ENCODE peak calls at places on chromosomes 12 and 14, in six cellular contexts. Y is spleen, S is sigmoid colon, P is breast epithelium, D is aorta, R is MM.1S. V is an unnamed sample.

GRCh38 chr12:82608706-82609105 is 78.0 kb upstream of the TMTC2 start:
- DNase-seq in Y (no peak), S (no peak), P (no peak), D (no peak), R (no peak), V (no peak)

GRCh38 chr12:102740157-102741032 is 176.6 kb downstream of the PAH start:
- DNase-seq in Y (no peak), S (no peak), P (no peak), D (no peak), R (peak), V (no peak)

GRCh38 chr14:54893151-54893760 is 9.4 kb downstream of the GCH1 start:
- DNase-seq in Y (no peak), S (no peak), P (no peak), D (no peak), R (no peak), V (no peak)

GRCh38 chr12:19402743-19403400 is 36.4 kb upstream of the AEBP2 start:
- DNase-seq in Y (peak), S (no peak), P (no peak), D (no peak), R (no peak), V (no peak)

GRCh38 chr12:49231881-49232650 is 32.8 kb upstream of the TUBA1C start:
- DNase-seq in Y (no peak), S (no peak), P (no peak), D (no peak), R (no peak), V (no peak)

GRCh38 chr12:69900720-69901131 is 75.7 kb downstream of the MYRFL start:
- DNase-seq in Y (no peak), S (peak), P (peak), D (peak), R (peak), V (no peak)

GRCh38 chr14:73634333-73634833 is 10.4 kb upstream of the DNAL1 start:
- DNase-seq in Y (no peak), S (peak), P (no peak), D (no peak), R (no peak), V (no peak)

GRCh38 chr12:66823857-66824570 is 145.1 kb upstream of the GRIP1 start:
- DNase-seq in Y (no peak), S (no peak), P (peak), D (no peak), R (no peak), V (no peak)

GRCh38 chr12:112998997-112999767 is 20.9 kb downstream of the OAS2 start:
- DNase-seq in Y (peak), S (no peak), P (no peak), D (no peak), R (peak), V (no peak)

GRCh38 chr14:24891987-24892729 is 157.8 kb downstream of the STXBP6 start:
- DNase-seq in Y (no peak), S (no peak), P (no peak), D (no peak), R (no peak), V (no peak)

GRCh38 chr12:11879306-11879705 is 191.4 kb upstream of the BCL2L14 start:
- DNase-seq in Y (no peak), S (no peak), P (no peak), D (no peak), R (no peak), V (no peak)

GRCh38 chr12:12379831-12380730 is 23.2 kb downstream of the BORCS5 start:
- DNase-seq in Y (no peak), S (no peak), P (no peak), D (no peak), R (no peak), V (no peak)

GRCh38 chr14:91223028-91223783 is 21.3 kb downstream of the GPR68 start:
- DNase-seq in Y (no peak), S (no peak), P (no peak), D (no peak), R (no peak), V (no peak)

GRCh38 chr12:3962661-3963483 is 89.7 kb upstream of the PARP11 start:
- DNase-seq in Y (peak), S (no peak), P (no peak), D (no peak), R (no peak), V (no peak)

GRCh38 chr14:99224116-99224910 is 47.7 kb downstream of the BCL11B start:
- DNase-seq in Y (no peak), S (no peak), P (no peak), D (no peak), R (no peak), V (no peak)

GRCh38 chr14:93033039-93033982 is 82.4 kb downstream of the ITPK1 start:
- DNase-seq in Y (peak), S (no peak), P (no peak), D (no peak), R (no peak), V (no peak)

GRCh38 chr14:91484186-91484585 is 25.9 kb downstream of the PPP4R3A start:
- DNase-seq in Y (no peak), S (no peak), P (no peak), D (no peak), R (no peak), V (no peak)

GRCh38 chr14:103698380-103699260 is 16.6 kb downstream of the XRCC3 start:
- DNase-seq in Y (peak), S (no peak), P (peak), D (peak), R (no peak), V (no peak)

GRCh38 chr14:92897922-92898599 is 24.9 kb upstream of the CHGA start:
- DNase-seq in Y (no peak), S (no peak), P (no peak), D (peak), R (no peak), V (no peak)

GRCh38 chr14:99063620-99064225 is 208.3 kb downstream of the BCL11B start:
- DNase-seq in Y (no peak), S (no peak), P (no peak), D (no peak), R (no peak), V (peak)

GRCh38 chr12:111024205-111024794 is 103.9 kb upstream of the MYL2 start:
- DNase-seq in Y (peak), S (peak), P (no peak), D (no peak), R (peak), V (no peak)

GRCh38 chr12:76276499-76277151 is 71.6 kb downstream of the BBS10 start:
- DNase-seq in Y (no peak), S (no peak), P (no peak), D (no peak), R (no peak), V (no peak)

GRCh38 chr14:87343641-87344040 is 649.3 kb downstream of the GALC start:
- DNase-seq in Y (no peak), S (no peak), P (no peak), D (no peak), R (no peak), V (no peak)

GRCh38 chr14:39060818-39061437 is 42.1 kb downstream of the SEC23A start:
- DNase-seq in Y (no peak), S (no peak), P (no peak), D (no peak), R (peak), V (no peak)
- H3K4me3 ChIP-seq in Y (no peak), S (no peak), P (no peak), D (no peak), R (no peak), V (no peak)

GRCh38 chr14:34044373-34044637 is 93.4 kb upstream of the EGLN3 start:
- DNase-seq in Y (no peak), S (no peak), P (no peak), D (no peak), R (no peak), V (no peak)
- H3K27ac ChIP-seq in Y (no peak), S (no peak), P (no peak), D (no peak), R (no peak), V (no peak)

GRCh38 chr12:58414398-58414871 is 473.1 kb downstream of the ATP23 start:
- DNase-seq in Y (no peak), S (no peak), P (no peak), D (no peak), R (no peak), V (no peak)
- H3K4me3 ChIP-seq in Y (no peak), S (no peak), P (no peak), D (no peak), R (no peak), V (no peak)

GRCh38 chr14:70952485-70952884 is 45.2 kb downstream of the PCNX1 start:
- DNase-seq in Y (no peak), S (no peak), P (no peak), D (no peak), R (no peak), V (no peak)

GRCh38 chr14:70956511-70956910 is 49.3 kb downstream of the PCNX1 start:
- DNase-seq in Y (no peak), S (no peak), P (no peak), D (no peak), R (no peak), V (no peak)

GRCh38 chr14:70957710-70958109 is 50.5 kb downstream of the PCNX1 start:
- DNase-seq in Y (no peak), S (no peak), P (no peak), D (no peak), R (no peak), V (no peak)

GRCh38 chr14:70954068-70954467 is 46.8 kb downstream of the PCNX1 start:
- DNase-seq in Y (no peak), S (no peak), P (no peak), D (no peak), R (no peak), V (no peak)

GRCh38 chr14:70955543-70956480 is 48.6 kb downstream of the PCNX1 start:
- DNase-seq in Y (no peak), S (no peak), P (no peak), D (no peak), R (peak), V (no peak)
- H3K27ac ChIP-seq in Y (no peak), S (no peak), P (no peak), D (no peak), R (peak), V (no peak)

GRCh38 chr12:1532367-1532752 is 62.0 kb downstream of the FBXL14 start:
- DNase-seq in Y (no peak), S (no peak), P (no peak), D (no peak), R (no peak), V (no peak)
- H3K4me3 ChIP-seq in Y (no peak), S (no peak), P (no peak), D (no peak), R (peak), V (no peak)

GRCh38 chr12:58959639-58960300 is 39.5 kb upstream of the LRIG3 start:
- DNase-seq in Y (no peak), S (no peak), P (no peak), D (no peak), R (no peak), V (no peak)

GRCh38 chr12:58957298-58957697 is 37.0 kb upstream of the LRIG3 start:
- DNase-seq in Y (no peak), S (no peak), P (no peak), D (no peak), R (no peak), V (no peak)

GRCh38 chr12:58950739-58951100 is 30.4 kb upstream of the LRIG3 start:
- DNase-seq in Y (no peak), S (no peak), P (no peak), D (no peak), R (no peak), V (no peak)

GRCh38 chr12:58954002-58954401 is 33.7 kb upstream of the LRIG3 start:
- DNase-seq in Y (no peak), S (no peak), P (no peak), D (no peak), R (no peak), V (no peak)

GRCh38 chr12:58955849-58956248 is 35.5 kb upstream of the LRIG3 start:
- DNase-seq in Y (no peak), S (no peak), P (no peak), D (no peak), R (no peak), V (no peak)
- H3K27ac ChIP-seq in Y (no peak), S (no peak), P (no peak), D (no peak), R (no peak), V (no peak)

DNA sequence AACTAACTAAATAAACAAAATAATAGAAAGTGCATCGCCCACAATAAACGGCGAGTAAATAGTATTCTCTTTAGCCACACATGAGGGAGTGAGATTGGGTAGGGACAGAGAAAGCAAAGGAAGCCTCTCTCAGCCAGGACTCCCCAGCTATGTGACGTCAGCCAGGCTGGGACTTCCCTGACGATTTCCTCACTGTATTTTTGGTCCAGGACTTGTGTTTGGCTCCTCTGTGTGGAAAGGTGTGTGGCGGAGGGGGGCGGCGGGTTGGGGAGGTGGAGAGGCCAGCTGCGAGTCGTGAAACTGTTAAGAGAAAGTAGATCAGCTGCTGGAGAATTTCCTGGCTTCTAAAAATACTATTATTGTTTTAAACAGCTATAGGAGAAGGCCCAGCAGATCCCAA is 1124.6 kb downstream of the AACS start:
- DNase-seq in Y (no peak), S (no peak), P (no peak), D (no peak), R (no peak), V (no peak)
- H3K4me3 ChIP-seq in Y (no peak), S (no peak), P (no peak), D (no peak), R (no peak), V (no peak)

GRCh38 chr14:50082784-50083466 is 33.4 kb downstream of the VCPKMT start:
- DNase-seq in Y (peak), S (no peak), P (no peak), D (no peak), R (peak), V (no peak)
- H3K27ac ChIP-seq in Y (peak), S (no peak), P (peak), D (no peak), R (peak), V (no peak)

DNA sequence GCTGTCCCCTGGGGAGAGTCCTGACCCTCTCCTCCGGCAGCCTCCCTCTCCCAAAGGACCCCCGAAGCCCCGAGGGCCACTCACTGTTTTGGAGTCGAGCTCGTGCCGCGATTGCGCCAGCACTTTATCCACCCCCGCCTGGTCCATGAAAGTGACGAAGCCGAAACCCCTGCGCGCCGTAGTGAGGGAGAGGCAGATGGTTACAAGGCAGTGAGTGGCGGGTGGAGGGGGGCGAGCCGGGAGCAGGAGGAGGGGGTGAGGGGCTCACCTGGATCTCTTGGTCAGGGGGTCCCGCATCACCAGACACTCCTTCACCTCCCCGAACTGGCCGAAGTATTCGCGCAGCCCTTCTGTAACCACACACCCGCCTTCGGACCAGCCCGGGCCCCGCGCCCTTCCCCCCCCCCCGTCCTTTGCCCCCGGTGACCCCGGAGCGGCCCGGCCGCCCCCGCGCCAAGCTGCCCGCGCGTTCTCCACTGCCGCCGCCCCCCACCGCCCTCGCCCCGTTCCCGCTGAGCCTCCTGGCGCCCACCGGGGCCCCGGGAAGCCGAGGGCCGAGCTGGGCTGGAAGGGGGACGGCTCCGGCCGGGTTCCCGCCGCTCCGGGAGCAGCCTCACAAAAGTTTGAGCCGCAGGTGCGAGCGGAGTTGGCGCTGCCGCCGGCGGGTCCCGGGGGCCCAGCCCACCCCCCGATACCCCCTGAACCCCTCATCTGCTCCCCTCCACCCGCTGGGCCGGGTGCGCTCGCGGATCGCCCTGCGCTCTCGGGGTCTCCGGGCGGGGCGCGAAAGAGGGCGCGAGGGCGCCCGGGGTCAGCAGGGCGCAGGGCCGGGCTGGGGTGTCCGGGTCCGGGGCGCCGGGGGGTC is 808 bp downstream of the MSI1 start:
- DNase-seq in Y (no peak), S (no peak), P (no peak), D (no peak), R (no peak), V (no peak)
- H3K4me3 ChIP-seq in Y (no peak), S (peak), P (peak), D (peak), R (no peak), V (peak)

GRCh38 chr12:51076235-51076930 is 7.0 kb downstream of the CSRNP2 start:
- DNase-seq in Y (no peak), S (no peak), P (no peak), D (no peak), R (no peak), V (no peak)

GRCh38 chr12:51080136-51080535 is 3.3 kb downstream of the CSRNP2 start:
- DNase-seq in Y (no peak), S (no peak), P (no peak), D (no peak), R (no peak), V (no peak)

GRCh38 chr12:51082561-51083139 is 746 bp downstream of the CSRNP2 start:
- DNase-seq in Y (no peak), S (no peak), P (no peak), D (no peak), R (no peak), V (peak)

GRCh38 chr12:51075390-51075789 is 8.0 kb downstream of the CSRNP2 start:
- DNase-seq in Y (no peak), S (no peak), P (no peak), D (no peak), R (no peak), V (no peak)

DNA sequence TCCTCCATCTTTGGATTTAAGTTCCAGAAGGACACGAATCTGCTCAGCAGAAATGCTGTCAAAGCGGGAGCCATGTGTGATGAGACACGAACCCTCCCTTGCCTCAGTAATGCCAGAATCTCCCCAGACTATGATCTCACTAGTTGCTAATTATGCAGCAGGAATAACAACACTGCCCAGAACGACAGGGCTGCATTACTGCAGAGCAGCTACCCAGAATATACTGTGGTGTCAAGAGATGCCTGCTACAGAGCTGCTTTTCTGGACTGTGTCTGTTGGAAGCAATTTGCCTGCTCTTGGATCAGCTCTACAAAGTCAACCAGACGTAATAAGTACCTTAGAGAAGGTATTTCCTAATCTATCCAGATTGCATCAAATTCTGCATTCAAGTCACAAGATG is 5.5 kb downstream of the CSRNP2 start:
- DNase-seq in Y (no peak), S (no peak), P (no peak), D (no peak), R (no peak), V (no peak)
- H3K27ac ChIP-seq in Y (no peak), S (peak), P (no peak), D (no peak), R (no peak), V (no peak)

V was measured in coronary artery.